ENCODE peak calls at places on chromosomes 3 and 15, in four cellular contexts. K, O, W and A are unnamed samples.

GRCh38 chr15:44246521-44247268 is 41.8 kb upstream of the GOLM2 start:
- DNase-seq in K (no peak), O (no peak), W (no peak), A (no peak)

GRCh38 chr15:44811347-44811746 is 75.0 kb downstream of the TRIM69 start:
- DNase-seq in K (no peak), O (no peak), W (no peak), A (no peak)

GRCh38 chr3:118472586-118472985 is 562.1 kb downstream of the IGSF11 start:
- DNase-seq in K (peak; percentile 1), O (peak; percentile 33), W (no peak), A (no peak)

GRCh38 chr3:142929890-142930289 is 33.6 kb downstream of the PAQR9 start:
- DNase-seq in K (no peak), O (no peak), W (no peak), A (no peak)

GRCh38 chr15:45456212-45457106 is 66.1 kb downstream of the SLC30A4 start:
- DNase-seq in K (peak; percentile 98), O (peak; percentile 100), W (peak; percentile 100), A (peak; percentile 50)

GRCh38 chr3:115381573-115381912 is 234.5 kb upstream of the ZBTB20 start:
- DNase-seq in K (peak; percentile 42), O (peak; percentile 30), W (peak; percentile 84), A (no peak)

GRCh38 chr3:65328148-65328547 is 640.3 kb upstream of the ADAMTS9 start:
- DNase-seq in K (no peak), O (no peak), W (no peak), A (no peak)

GRCh38 chr3:155745795-155746550 is 1.1 kb upstream of the PLCH1 start:
- DNase-seq in K (no peak), O (peak; percentile 50), W (no peak), A (no peak)

GRCh38 chr15:98676586-98677270 is 28.4 kb downstream of the IGF1R start:
- DNase-seq in K (no peak), O (no peak), W (no peak), A (no peak)

GRCh38 chr3:124315215-124316033 is 323.5 kb upstream of the ROPN1 start:
- DNase-seq in K (peak; percentile 23), O (peak; percentile 74), W (peak; percentile 6), A (no peak)

GRCh38 chr3:166713787-166714186 is 666.3 kb downstream of the ZBBX start:
- DNase-seq in K (no peak), O (no peak), W (no peak), A (no peak)

GRCh38 chr3:59820352-59820934 is 770.6 kb upstream of the CFAP20DC start:
- DNase-seq in K (no peak), O (peak; percentile 65), W (peak; percentile 31), A (no peak)

GRCh38 chr15:30791239-30791638 is 112.5 kb upstream of the FAN1 start:
- DNase-seq in K (no peak), O (no peak), W (no peak), A (no peak)

GRCh38 chr15:74228723-74229081 is 7.4 kb upstream of the CCDC33 start:
- DNase-seq in K (peak; percentile 62), O (peak; percentile 43), W (no peak), A (no peak)

GRCh38 chr3:47577583-47578118 is 1.0 kb downstream of the CSPG5 start:
- DNase-seq in K (no peak), O (no peak), W (no peak), A (peak; percentile 33)

GRCh38 chr3:180802837-180803236 is 109.6 kb upstream of the FXR1 start:
- DNase-seq in K (peak; percentile 46), O (peak; percentile 9), W (peak; percentile 55), A (no peak)

GRCh38 chr3:16290007-16290826 is 25.2 kb downstream of the OXNAD1 start:
- DNase-seq in K (peak; percentile 76), O (peak; percentile 44), W (peak; percentile 78), A (peak; percentile 39)

GRCh38 chr15:70507772-70508351 is 255.5 kb downstream of the UACA start:
- DNase-seq in K (peak; percentile 59), O (peak; percentile 76), W (peak; percentile 39), A (peak; percentile 53)

GRCh38 chr3:87126321-87126720 is 100.8 kb upstream of the CHMP2B start:
- DNase-seq in K (no peak), O (no peak), W (peak; percentile 1), A (no peak)

GRCh38 chr3:112775011-112775742 is 71.5 kb downstream of the CD200R1L start:
- DNase-seq in K (peak; percentile 89), O (peak; percentile 93), W (peak; percentile 99), A (no peak)

GRCh38 chr3:191775451-191776233 is 314.7 kb downstream of the PYDC2 start:
- DNase-seq in K (no peak), O (peak; percentile 82), W (peak; percentile 7), A (no peak)

GRCh38 chr15:58232273-58233065 is 94.3 kb downstream of the AQP9 start:
- DNase-seq in K (no peak), O (no peak), W (no peak), A (no peak)

GRCh38 chr3:189652042-189652441 is 20.9 kb downstream of the TP63 start:
- DNase-seq in K (no peak), O (no peak), W (no peak), A (no peak)

GRCh38 chr3:155211940-155212339 is 81.5 kb downstream of the STRIT1 start:
- DNase-seq in K (no peak), O (no peak), W (no peak), A (no peak)

GRCh38 chr3:44661189-44661588 is 12.7 kb downstream of the ZNF35 start:
- DNase-seq in K (no peak), O (no peak), W (no peak), A (no peak)

GRCh38 chr15:48537277-48538113 is 108.0 kb downstream of the FBN1 start:
- DNase-seq in K (peak; percentile 41), O (no peak), W (peak; percentile 45), A (no peak)

GRCh38 chr15:63322541-63322940 is 45.1 kb downstream of the APH1B start:
- DNase-seq in K (peak; percentile 52), O (peak; percentile 38), W (peak; percentile 32), A (no peak)

GRCh38 chr15:23482228-23482627 is 35.2 kb upstream of the GOLGA6L2 start:
- DNase-seq in K (no peak), O (no peak), W (no peak), A (no peak)

GRCh38 chr3:143329567-143330164 is 210.1 kb downstream of the CHST2 start:
- DNase-seq in K (peak; percentile 49), O (peak; percentile 61), W (no peak), A (no peak)

GRCh38 chr3:60803812-60804211 is 447.4 kb downstream of the FHIT start:
- DNase-seq in K (no peak), O (no peak), W (no peak), A (no peak)

GRCh38 chr3:1616715-1617114 is 482.0 kb upstream of the CNTN4 start:
- DNase-seq in K (no peak), O (no peak), W (no peak), A (no peak)

GRCh38 chr3:1613962-1614361 is 484.7 kb upstream of the CNTN4 start:
- DNase-seq in K (no peak), O (no peak), W (no peak), A (no peak)

GRCh38 chr3:1609416-1609815 is 489.2 kb upstream of the CNTN4 start:
- DNase-seq in K (no peak), O (no peak), W (no peak), A (no peak)

GRCh38 chr3:1611824-1612223 is 486.8 kb upstream of the CNTN4 start:
- DNase-seq in K (no peak), O (no peak), W (no peak), A (no peak)
- TF ChIP-seq CTCF in K (no peak), O (no peak), W (no peak), A (no peak)

GRCh38 chr15:76973362-76973743 is 21.6 kb upstream of the PSTPIP1 start:
- DNase-seq in K (peak; percentile 74), O (peak; percentile 16), W (peak; percentile 60), A (peak; percentile 66)
- TF ChIP-seq CTCF in K (peak; percentile 79), O (peak; percentile 37), W (peak; percentile 58), A (peak; percentile 65)

GRCh38 chr15:85168642-85169173 is 187.1 kb downstream of the PDE8A start:
- DNase-seq in K (peak; percentile 13), O (peak; percentile 9), W (no peak), A (peak; percentile 56)
- TF ChIP-seq CTCF in K (peak; percentile 58), O (peak; percentile 63), W (peak; percentile 41), A (peak; percentile 57)

DNA sequence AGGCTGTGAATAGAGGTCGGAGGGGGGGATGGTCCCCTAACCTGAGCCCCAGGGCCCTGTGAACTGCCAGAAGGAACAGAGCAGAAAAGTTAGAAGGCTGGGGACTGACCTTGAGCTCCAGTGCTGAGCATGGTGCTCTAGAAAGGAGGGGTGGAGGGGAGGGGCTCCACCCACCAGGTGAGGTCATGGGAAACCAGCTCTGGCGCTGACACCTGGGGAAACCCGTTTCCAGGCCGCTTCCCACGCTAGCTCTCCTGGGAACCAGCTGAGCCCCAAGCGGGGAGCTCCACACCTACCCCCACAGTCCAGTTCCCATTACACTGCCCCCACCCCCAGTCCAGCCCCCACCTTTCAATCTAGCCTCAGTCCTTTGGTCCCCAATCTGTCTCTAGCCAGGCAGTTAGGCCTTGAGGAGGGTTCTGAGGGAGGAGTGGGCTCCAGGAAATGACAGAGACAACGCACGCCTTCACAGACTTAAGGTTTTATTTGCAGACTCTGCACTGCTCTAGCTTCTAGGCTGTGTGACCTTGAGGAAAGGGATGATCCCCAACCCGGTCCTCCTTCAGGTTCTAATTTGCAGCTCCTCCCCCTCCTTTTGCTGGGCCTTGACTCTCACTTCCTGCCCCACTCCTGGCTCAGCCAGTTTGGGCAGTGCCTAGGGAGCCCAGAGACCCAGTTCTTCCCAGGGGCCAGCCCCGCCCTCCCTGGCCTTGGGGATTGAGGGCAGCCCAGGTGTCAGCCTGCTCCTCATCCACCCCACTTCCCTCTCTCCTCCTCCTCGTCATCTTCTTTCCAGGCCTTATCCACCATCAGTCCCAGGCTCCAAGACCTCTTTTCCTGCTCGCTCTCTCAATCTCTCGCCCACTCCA is 2.1 kb downstream of the RHOV start:
- DNase-seq in K (no peak), O (no peak), W (no peak), A (peak; percentile 85)
- TF ChIP-seq CTCF in K (no peak), O (no peak), W (no peak), A (no peak)

GRCh38 chr3:132211896-132212295 is 105.3 kb upstream of the ACP3 start:
- DNase-seq in K (peak; percentile 20), O (no peak), W (no peak), A (no peak)

GRCh38 chr3:132205609-132206008 is 111.6 kb upstream of the ACP3 start:
- DNase-seq in K (no peak), O (peak; percentile 18), W (no peak), A (no peak)

GRCh38 chr3:132209860-132210259 is 107.3 kb upstream of the ACP3 start:
- DNase-seq in K (no peak), O (no peak), W (no peak), A (no peak)

GRCh38 chr3:132210476-132211346 is 106.5 kb upstream of the ACP3 start:
- DNase-seq in K (no peak), O (no peak), W (no peak), A (peak; percentile 15)
- TF ChIP-seq CTCF in K (peak; percentile 63), O (peak; percentile 37), W (peak; percentile 26), A (peak; percentile 45)

DNA sequence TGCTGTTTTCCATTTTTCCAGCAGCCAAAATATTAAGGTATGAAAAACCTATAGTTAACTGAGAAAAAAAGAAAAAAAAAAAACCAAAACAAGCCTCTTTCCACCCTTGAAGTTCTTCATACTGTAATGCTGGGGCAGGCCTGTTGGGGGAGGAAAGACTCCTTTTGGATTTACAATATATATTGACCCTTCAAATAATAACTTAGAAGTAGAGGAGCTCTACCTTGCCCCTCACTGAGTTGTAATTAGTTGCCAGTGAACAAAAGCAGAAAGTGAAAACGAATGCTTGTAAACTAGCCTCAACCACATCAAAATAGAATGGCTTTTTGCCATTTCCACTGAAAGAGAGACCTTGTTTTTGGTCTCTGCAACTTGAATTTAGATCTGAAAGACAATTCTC is 326.6 kb downstream of the NR2F2 start:
- DNase-seq in K (no peak), O (no peak), W (no peak), A (no peak)
- TF ChIP-seq CTCF in K (no peak), O (no peak), W (no peak), A (no peak)